ENCODE peak calls at places on chromosome 22, in four cellular contexts. S is endothelial cell of umbilical vein, F is HCT116, H is neural progenitor cell. N is an unnamed sample.

GRCh38 chr22:43319661-43320486 is 23.3 kb downstream of the SCUBE1 start:
- DNase-seq in S (no peak), F (no peak), H (no peak), N (peak)

GRCh38 chr22:29096736-29097669 is 24.2 kb downstream of the KREMEN1 start:
- DNase-seq in S (no peak), F (no peak), H (peak), N (peak)

GRCh38 chr22:19932367-19933206 is 9.0 kb upstream of the COMT start:
- DNase-seq in S (no peak), F (no peak), H (no peak), N (no peak)

GRCh38 chr22:45879552-45879949 is 97.4 kb downstream of the WNT7B start:
- DNase-seq in S (no peak), F (no peak), H (no peak), N (no peak)

GRCh38 chr22:40400173-40400572 is 29.8 kb downstream of the SGSM3 start:
- DNase-seq in S (no peak), F (no peak), H (no peak), N (no peak)

GRCh38 chr22:20781272-20781990 is 7.5 kb downstream of the SERPIND1 start:
- DNase-seq in S (no peak), F (no peak), H (no peak), N (no peak)

GRCh38 chr22:19398206-19398605 is 33.3 kb downstream of the HIRA start:
- DNase-seq in S (no peak), F (no peak), H (no peak), N (no peak)

GRCh38 chr22:47456031-47456430 is 693.6 kb downstream of the TBC1D22A start:
- DNase-seq in S (no peak), F (no peak), H (no peak), N (no peak)

GRCh38 chr22:18060646-18061620 is 16.9 kb upstream of the PEX26 start:
- DNase-seq in S (no peak), F (no peak), H (no peak), N (peak)

GRCh38 chr22:19962246-19962908 is 20.8 kb upstream of the TXNRD2 start:
- DNase-seq in S (peak), F (peak), H (peak), N (peak)

GRCh38 chr22:28710112-28710888 is 30.7 kb upstream of the TTC28 start:
- DNase-seq in S (peak), F (no peak), H (no peak), N (peak)

GRCh38 chr22:44538518-44539315 is 40.7 kb upstream of the RTL6 start:
- DNase-seq in S (no peak), F (no peak), H (no peak), N (no peak)

GRCh38 chr22:17920992-17921650 is 103.2 kb downstream of the MICAL3 start:
- DNase-seq in S (no peak), F (no peak), H (no peak), N (no peak)

GRCh38 chr22:47865626-47866025 is 1103.2 kb downstream of the TBC1D22A start:
- DNase-seq in S (no peak), F (no peak), H (no peak), N (no peak)

GRCh38 chr22:28799834-28800307 is 498 bp downstream of the XBP1 start:
- DNase-seq in S (peak), F (no peak), H (peak), N (peak)

GRCh38 chr22:45136594-45136993 is 27.1 kb upstream of the NUP50 start:
- DNase-seq in S (no peak), F (no peak), H (no peak), N (no peak)

GRCh38 chr22:46738961-46739870 is 1.2 kb upstream of the CERK start:
- DNase-seq in S (peak), F (peak), H (peak), N (peak)

GRCh38 chr22:46076651-46077339 is 73.5 kb upstream of the PPARA start:
- DNase-seq in S (no peak), F (no peak), H (no peak), N (peak)

GRCh38 chr22:31296258-31296657 is 4.0 kb upstream of the PIK3IP1 start:
- DNase-seq in S (peak), F (no peak), H (no peak), N (peak)
- H3K4me2 ChIP-seq in S (peak), F (peak), H (no peak), N (peak)

GRCh38 chr22:27636716-27637503 is 164.6 kb downstream of the MN1 start:
- DNase-seq in S (no peak), F (no peak), H (no peak), N (no peak)

GRCh38 chr22:27641049-27641790 is 160.3 kb downstream of the MN1 start:
- DNase-seq in S (no peak), F (no peak), H (no peak), N (no peak)

GRCh38 chr22:27637604-27638003 is 164.0 kb downstream of the MN1 start:
- DNase-seq in S (no peak), F (no peak), H (no peak), N (peak)

GRCh38 chr22:27639180-27640086 is 162.1 kb downstream of the MN1 start:
- DNase-seq in S (no peak), F (no peak), H (no peak), N (no peak)

DNA sequence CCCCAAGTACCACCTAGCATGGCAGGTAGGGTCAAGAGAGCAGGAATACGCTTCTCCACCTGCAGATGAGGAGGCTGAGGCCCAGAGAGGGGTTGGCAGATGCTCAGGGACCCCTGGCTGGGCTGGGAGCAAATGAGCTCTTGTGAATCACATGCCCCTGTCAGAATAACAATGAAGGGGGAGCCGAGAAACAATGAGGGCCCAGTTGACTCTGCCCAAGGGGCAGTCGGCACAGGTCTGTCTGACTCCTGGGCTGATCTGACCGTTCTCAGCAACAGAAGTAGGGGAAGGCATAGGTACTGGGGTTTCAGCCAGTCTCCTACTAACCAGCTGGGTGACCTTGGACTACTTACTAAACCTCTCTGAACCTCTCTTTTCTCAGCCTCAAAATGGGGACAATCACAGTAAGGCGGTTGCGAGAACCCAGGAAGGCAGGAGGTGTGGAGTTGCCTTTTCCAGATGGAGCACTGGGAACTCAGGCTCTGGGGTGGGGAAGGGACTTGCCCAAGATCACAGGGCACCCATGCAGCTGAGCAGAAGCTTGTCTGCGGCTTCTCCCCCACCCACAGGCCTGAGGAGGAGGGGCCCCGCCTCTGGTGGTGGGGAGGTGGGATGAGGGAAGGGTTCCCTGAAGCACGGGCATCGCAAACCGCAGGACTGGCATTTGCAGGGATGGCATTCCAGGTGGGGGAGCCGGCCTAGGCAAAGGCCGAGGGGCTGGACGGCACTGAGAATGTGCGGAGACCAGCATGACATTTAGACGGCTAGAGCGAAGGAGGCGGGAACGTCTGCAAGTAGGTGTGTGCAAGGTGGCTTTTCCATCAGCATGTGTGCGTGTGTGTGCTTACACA is 163.0 kb downstream of the MN1 start:
- DNase-seq in S (no peak), F (no peak), H (no peak), N (no peak)
- H3K4me2 ChIP-seq in S (no peak), F (no peak), H (no peak), N (no peak)

DNA sequence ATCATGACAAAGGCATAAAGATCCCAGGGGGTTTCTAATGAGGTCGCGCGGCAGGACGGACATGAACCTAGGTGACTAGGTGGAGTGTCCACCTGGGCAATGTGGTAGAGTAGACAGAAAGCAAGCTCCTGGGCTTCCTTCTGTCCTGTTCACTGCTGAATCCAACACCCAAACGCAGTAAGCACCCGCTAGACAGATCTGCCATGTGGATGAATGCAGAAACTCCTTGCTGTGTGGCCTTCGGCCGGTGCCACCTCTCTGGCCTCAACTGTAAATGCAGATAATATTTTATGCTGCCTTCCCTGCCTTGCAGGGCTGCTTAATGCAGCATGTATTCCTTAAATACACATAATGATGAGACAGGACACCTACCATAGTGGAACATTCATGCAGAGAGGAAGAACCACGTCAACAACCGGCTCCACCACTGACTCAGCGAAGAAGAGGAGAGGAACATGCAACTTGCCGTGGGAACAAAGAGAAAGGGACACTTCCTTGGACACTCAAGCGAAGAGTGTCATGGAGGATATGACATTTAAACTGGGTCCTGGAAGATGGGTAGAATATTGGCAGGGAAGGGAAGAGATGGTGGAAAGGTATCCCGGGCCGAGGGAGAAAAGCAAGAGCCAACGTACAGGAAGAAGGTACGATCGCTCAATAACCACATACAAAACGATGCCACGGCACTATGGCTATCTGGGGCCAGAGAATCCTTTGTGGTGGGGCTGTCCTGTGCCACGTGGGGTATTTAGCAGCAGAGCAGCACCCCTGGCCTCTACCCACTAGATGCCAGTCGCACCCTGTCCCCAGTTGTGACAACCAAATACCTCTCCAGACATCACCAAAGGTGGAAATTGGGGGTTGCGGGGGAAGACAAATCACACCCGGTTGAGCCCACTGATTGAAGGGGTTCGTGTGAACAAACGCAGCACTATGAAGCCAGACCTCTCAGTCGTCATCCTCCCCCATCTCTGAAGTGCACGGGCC is 30.8 kb downstream of the MYH9 start:
- DNase-seq in S (no peak), F (no peak), H (no peak), N (peak)
- H3K4me2 ChIP-seq in S (peak), F (peak), H (no peak), N (peak)

DNA sequence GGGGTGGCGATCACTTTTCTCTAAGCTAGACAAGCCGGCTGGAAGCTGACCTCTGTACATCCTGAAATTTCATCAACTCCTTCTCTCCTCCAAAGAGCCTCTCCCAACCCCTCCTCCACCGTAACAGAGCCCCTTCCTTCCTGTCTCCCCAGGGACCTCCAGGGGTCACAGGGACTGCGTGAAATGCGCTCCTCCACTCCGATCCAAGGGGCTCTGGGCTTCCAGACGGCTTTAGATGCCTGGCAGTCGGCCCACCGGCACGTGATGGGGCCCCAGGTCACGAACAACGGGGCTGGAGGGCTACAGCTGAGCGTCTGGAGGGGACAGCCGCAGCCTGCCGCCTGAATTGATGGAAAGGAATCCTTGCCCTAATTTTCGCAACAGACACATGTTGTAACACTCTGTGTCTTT is 264.1 kb downstream of the MN1 start:
- DNase-seq in S (peak), F (no peak), H (no peak), N (no peak)
- H3K4me2 ChIP-seq in S (no peak), F (no peak), H (no peak), N (no peak)

GRCh38 chr22:37228106-37229011 is 15.7 kb downstream of the RAC2 start:
- DNase-seq in S (no peak), F (peak), H (no peak), N (no peak)
- H3K4me2 ChIP-seq in S (no peak), F (peak), H (no peak), N (no peak)

DNA sequence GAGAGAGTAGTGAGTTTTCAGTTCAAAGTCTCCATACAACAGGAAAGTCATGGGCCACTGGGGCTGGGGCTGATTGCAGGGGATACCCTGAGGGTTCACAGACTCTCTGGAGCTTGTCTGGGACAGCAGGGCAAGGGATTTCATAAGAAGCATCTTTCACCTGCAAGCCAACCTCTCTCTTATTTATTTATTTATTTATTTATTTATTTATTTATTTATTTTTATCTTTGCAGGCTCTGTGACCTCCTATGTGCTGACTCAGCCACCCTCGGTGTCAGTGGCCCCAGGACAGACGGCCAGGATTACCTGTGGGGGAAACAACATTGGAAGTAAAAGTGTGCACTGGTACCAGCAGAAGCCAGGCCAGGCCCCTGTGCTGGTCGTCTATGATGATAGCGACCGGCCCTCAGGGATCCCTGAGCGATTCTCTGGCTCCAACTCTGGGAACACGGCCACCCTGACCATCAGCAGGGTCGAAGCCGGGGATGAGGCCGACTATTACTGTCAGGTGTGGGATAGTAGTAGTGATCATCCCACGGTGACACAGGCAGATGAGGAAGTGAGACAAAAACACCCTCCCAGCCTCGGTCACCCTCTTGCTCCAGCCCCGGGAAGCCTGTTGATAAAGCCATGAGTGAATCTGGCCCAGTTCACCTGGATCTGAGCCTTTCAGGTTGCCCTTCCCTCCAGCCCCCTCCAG is 68.4 kb downstream of the GGTLC2 start:
- DNase-seq in S (no peak), F (no peak), H (no peak), N (no peak)
- H3K4me2 ChIP-seq in S (no peak), F (no peak), H (no peak), N (no peak)

DNA sequence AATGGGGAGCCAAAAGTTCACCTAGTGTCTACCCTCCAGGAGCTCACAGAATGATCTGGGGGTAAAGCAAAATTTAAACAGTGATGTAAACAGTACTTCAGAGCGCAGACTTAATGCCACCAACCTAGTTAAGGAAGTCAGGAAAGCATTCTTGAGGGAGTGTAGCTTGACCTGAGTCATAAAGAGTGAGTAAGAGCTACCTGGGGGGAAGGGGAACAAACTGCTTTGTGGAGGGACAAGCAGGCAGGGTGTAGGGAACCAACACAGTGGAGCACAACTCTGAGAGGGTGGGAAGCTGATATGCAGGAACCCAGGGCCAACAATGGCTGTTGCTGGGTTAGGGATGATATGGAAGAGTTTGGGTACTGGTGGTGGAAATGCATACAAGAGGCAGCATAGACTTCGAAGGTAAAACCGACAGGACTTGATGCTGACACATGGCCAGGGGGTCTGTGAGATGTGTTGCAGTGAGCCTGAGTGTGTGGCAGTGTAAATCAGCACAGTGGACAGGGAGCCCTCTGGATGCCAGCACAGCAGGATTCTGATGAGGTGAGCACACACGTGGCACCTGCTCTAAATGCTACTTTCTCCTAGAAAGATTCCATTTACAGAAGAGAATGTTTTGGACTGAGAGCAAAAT is 58.3 kb upstream of the CYP2D6 start:
- DNase-seq in S (no peak), F (peak), H (no peak), N (no peak)
- H3K4me2 ChIP-seq in S (no peak), F (peak), H (no peak), N (no peak)

GRCh38 chr22:36816338-36816634 is 549 bp downstream of the PVALB start:
- DNase-seq in S (no peak), F (no peak), H (peak), N (no peak)
- H3K4me2 ChIP-seq in S (no peak), F (no peak), H (peak), N (no peak)

GRCh38 chr22:49480340-49480739 is 347.3 kb downstream of the BRD1 start:
- DNase-seq in S (no peak), F (no peak), H (no peak), N (no peak)

GRCh38 chr22:49479566-49479965 is 348.1 kb downstream of the BRD1 start:
- DNase-seq in S (no peak), F (no peak), H (no peak), N (no peak)

GRCh38 chr22:49482811-49483210 is 344.9 kb downstream of the BRD1 start:
- DNase-seq in S (no peak), F (no peak), H (no peak), N (no peak)

GRCh38 chr22:49481651-49482399 is 345.8 kb downstream of the BRD1 start:
- DNase-seq in S (no peak), F (no peak), H (peak), N (no peak)

GRCh38 chr22:49480896-49481650 is 346.6 kb downstream of the BRD1 start:
- DNase-seq in S (no peak), F (no peak), H (no peak), N (no peak)
- H3K4me2 ChIP-seq in S (no peak), F (no peak), H (peak), N (no peak)

N was measured in fibroblast of lung.